ENCODE peak calls at places on chromosomes 5 and 9, in four cellular contexts. I, A, E and D are unnamed samples.

GRCh38 chr5:177209610-177210009 is 76.0 kb downstream of the NSD1 start:
- DNase-seq in I (no peak), A (no peak), E (no peak), D (no peak)

GRCh38 chr9:36332006-36332405 is 68.1 kb downstream of the RNF38 start:
- DNase-seq in I (no peak), A (peak; percentile 14), E (no peak), D (no peak)

GRCh38 chr5:87347272-87347671 is 65.5 kb downstream of the CCNH start:
- DNase-seq in I (no peak), A (peak; percentile 59), E (no peak), D (no peak)

GRCh38 chr9:137689745-137690529 is 71.1 kb downstream of the EHMT1 start:
- DNase-seq in I (no peak), A (no peak), E (no peak), D (no peak)

GRCh38 chr9:37036237-37037136 is 2.4 kb upstream of the PAX5 start:
- DNase-seq in I (peak; percentile 88), A (peak; percentile 18), E (peak; percentile 72), D (no peak)

GRCh38 chr9:134365791-134366222 is 39.6 kb downstream of the RXRA start:
- DNase-seq in I (no peak), A (peak; percentile 29), E (peak; percentile 85), D (no peak)

GRCh38 chr5:132466453-132467291 is 23.9 kb downstream of the IRF1 start:
- DNase-seq in I (peak; percentile 84), A (peak; percentile 41), E (no peak), D (peak; percentile 90)

GRCh38 chr9:81113408-81114124 is 575.8 kb downstream of the TLE1 start:
- DNase-seq in I (peak; percentile 1), A (peak; percentile 46), E (no peak), D (no peak)

GRCh38 chr5:91397791-91398190 is 14.7 kb upstream of the ARRDC3 start:
- DNase-seq in I (no peak), A (no peak), E (no peak), D (no peak)

GRCh38 chr5:134524826-134525686 is at the start of gene JADE2:
- DNase-seq in I (peak; percentile 87), A (peak; percentile 67), E (peak; percentile 86), D (no peak)

GRCh38 chr9:128142061-128142460 is 7.2 kb upstream of the LCN2 start:
- DNase-seq in I (no peak), A (no peak), E (no peak), D (no peak)

GRCh38 chr9:101176384-101176783 is 147.9 kb downstream of the PLPPR1 start:
- DNase-seq in I (peak; percentile 5), A (no peak), E (no peak), D (no peak)

GRCh38 chr9:137656416-137656815 is 37.6 kb downstream of the EHMT1 start:
- DNase-seq in I (no peak), A (no peak), E (no peak), D (no peak)

GRCh38 chr5:34534237-34535108 is 121.7 kb upstream of the RAI14 start:
- DNase-seq in I (no peak), A (peak; percentile 97), E (no peak), D (peak; percentile 72)

GRCh38 chr5:87359106-87359505 is 53.6 kb downstream of the CCNH start:
- DNase-seq in I (no peak), A (no peak), E (no peak), D (no peak)

GRCh38 chr5:59648949-59649921 is 244.3 kb downstream of the PDE4D start:
- DNase-seq in I (no peak), A (peak; percentile 89), E (no peak), D (no peak)

GRCh38 chr5:52690236-52690685 is 97.5 kb upstream of the ITGA1 start:
- DNase-seq in I (no peak), A (peak; percentile 42), E (no peak), D (no peak)

GRCh38 chr5:92889140-92889539 is 691.9 kb downstream of the NR2F1-AS1 start:
- DNase-seq in I (no peak), A (no peak), E (no peak), D (no peak)

GRCh38 chr9:87375397-87376073 is 122.1 kb upstream of the DAPK1 start:
- DNase-seq in I (no peak), A (peak; percentile 70), E (no peak), D (no peak)

GRCh38 chr9:117303643-117304230 is 111.1 kb downstream of the ASTN2 start:
- DNase-seq in I (no peak), A (no peak), E (peak; percentile 37), D (no peak)

GRCh38 chr9:117304613-117305012 is 110.2 kb downstream of the ASTN2 start:
- DNase-seq in I (no peak), A (no peak), E (peak; percentile 51), D (no peak)

GRCh38 chr9:117305454-117305853 is 109.4 kb downstream of the ASTN2 start:
- DNase-seq in I (no peak), A (no peak), E (no peak), D (no peak)

GRCh38 chr9:117296453-117296852 is 118.4 kb downstream of the ASTN2 start:
- DNase-seq in I (no peak), A (no peak), E (no peak), D (no peak)

GRCh38 chr9:117300686-117301085 is 114.2 kb downstream of the ASTN2 start:
- DNase-seq in I (no peak), A (no peak), E (no peak), D (no peak)
- H3K4me3 ChIP-seq in I (no peak overlapping the region), A (no peak overlapping the region), E (no peak overlapping the region), D (no peak overlapping the region)

GRCh38 chr9:38371495-38371894 is 21.0 kb upstream of the ALDH1B1 start:
- DNase-seq in I (peak; percentile 21), A (peak; percentile 55), E (no peak), D (peak; percentile 10)
- TF ChIP-seq CTCF in I (peak; percentile 47), A (no peak), E (peak; percentile 14), D (peak; percentile 62)

DNA sequence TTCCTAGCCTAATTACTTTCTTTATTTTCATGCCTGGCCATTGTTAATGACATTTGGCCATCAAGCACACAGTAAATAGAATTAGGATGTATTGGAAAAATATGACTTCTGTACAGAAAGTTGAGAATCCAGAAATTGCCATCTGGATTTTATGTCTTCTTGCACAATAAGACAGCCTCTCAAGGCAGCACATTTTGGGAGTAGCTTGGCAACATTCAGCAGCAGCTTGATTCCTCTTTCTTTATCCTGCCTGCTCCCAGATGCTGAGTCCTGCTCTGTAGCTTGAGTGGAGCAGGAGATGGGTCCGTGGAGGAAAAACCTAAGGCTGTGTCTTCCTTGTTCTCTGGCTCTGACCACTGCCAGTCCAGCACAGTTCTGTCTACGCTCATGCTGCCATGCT is 29.3 kb upstream of the ARHGAP26 start:
- DNase-seq in I (no peak), A (no peak), E (no peak), D (no peak)
- H3K4me3 ChIP-seq in I (no peak overlapping the region), A (no peak overlapping the region), E (no peak overlapping the region), D (no peak overlapping the region)

DNA sequence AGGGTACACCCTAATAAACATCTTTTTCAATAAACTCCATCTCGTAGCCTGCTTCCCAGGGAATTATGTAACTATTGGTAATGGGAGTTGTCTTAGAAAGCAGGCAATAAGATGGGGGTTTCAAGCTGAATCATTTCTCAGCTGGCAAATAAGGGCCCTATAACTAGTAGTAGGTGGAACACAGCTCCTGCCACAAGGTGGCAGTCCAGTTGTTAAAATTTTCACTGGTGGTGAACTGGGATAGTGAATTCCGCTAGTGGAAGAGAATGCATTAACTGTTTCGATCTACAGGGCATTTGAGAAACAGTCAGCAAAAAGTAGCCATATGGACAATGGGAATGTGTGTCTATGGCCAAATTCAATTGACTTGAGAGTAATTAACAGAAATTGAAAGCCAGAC is 27.7 kb downstream of the PCDHB15 start:
- DNase-seq in I (peak; percentile 23), A (no peak), E (no peak), D (no peak)
- TF ChIP-seq CTCF in I (peak; percentile 77), A (no peak), E (no peak), D (no peak)

DNA sequence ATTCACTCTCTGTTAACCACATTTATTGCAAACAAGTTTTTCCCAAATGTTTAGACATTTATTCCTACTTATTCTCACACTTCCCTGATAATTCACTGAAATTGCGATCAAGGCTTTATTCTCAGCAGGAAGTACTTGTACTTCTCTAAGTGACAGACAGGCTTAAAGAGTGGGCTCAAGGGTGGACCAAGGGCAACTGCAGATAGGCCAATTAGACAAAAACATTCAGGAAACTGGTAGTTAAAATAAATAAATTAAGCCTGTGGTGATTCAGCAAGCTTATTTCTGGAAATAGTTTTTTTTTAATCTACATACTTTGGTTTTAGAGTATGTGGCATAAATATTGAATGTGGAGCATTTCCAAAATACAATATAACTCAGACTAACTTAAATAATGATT is 136.1 kb downstream of the UGCG start:
- DNase-seq in I (no peak), A (peak; percentile 75), E (no peak), D (no peak)
- H3K4me3 ChIP-seq in I (no peak overlapping the region), A (no peak overlapping the region), E (no peak overlapping the region), D (no peak overlapping the region)

GRCh38 chr5:109823597-109823996 is 133.9 kb downstream of the MAN2A1 start:
- DNase-seq in I (no peak), A (peak; percentile 55), E (no peak), D (no peak)

GRCh38 chr5:109816732-109817131 is 127.0 kb downstream of the MAN2A1 start:
- DNase-seq in I (no peak), A (no peak), E (no peak), D (no peak)

GRCh38 chr5:109825450-109825849 is 135.7 kb downstream of the MAN2A1 start:
- DNase-seq in I (no peak), A (peak; percentile 53), E (no peak), D (no peak)

DNA sequence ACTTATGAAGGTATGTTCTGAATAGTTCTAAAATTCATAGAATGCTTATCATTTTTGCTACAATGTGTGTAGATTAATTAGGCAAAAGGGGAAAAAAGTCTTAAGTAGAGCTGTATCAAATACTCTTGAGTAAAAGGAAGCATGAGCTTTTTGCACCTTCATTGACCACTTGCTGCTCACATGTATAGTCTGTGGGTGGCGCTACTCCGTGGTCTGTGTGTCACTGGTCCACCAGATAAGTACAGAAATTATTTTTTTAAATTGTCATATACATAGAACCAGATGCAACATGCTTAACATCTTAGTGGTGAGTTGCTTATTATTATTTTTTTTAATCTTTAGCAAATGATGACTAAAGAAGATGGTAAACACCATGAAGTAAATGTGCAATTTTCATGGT is 130.2 kb downstream of the MAN2A1 start:
- DNase-seq in I (no peak), A (no peak), E (no peak), D (no peak)
- TF ChIP-seq CTCF in I (peak; percentile 49), A (no peak), E (peak; percentile 26), D (no peak)

GRCh38 chr5:170633235-170634041 is 129.6 kb downstream of the KCNIP1 start:
- DNase-seq in I (no peak), A (peak; percentile 84), E (peak; percentile 88), D (no peak)
- H3K4me3 ChIP-seq in I (peak overlapping the region; percentile 31), A (peak overlapping the region; percentile 58), E (peak overlapping the region; percentile 43), D (no peak overlapping the region)

GRCh38 chr5:36602711-36603321 is 3.6 kb upstream of the SLC1A3 start:
- DNase-seq in I (no peak), A (no peak), E (no peak), D (no peak)
- TF ChIP-seq CTCF in I (peak; percentile 16), A (peak; percentile 13), E (no peak), D (peak; percentile 34)

GRCh38 chr5:31935702-31936347 is 238.3 kb downstream of the GOLPH3 start:
- DNase-seq in I (no peak), A (no peak), E (no peak), D (no peak)
- H3K4me3 ChIP-seq in I (no peak overlapping the region), A (no peak overlapping the region), E (no peak overlapping the region), D (no peak overlapping the region)

DNA sequence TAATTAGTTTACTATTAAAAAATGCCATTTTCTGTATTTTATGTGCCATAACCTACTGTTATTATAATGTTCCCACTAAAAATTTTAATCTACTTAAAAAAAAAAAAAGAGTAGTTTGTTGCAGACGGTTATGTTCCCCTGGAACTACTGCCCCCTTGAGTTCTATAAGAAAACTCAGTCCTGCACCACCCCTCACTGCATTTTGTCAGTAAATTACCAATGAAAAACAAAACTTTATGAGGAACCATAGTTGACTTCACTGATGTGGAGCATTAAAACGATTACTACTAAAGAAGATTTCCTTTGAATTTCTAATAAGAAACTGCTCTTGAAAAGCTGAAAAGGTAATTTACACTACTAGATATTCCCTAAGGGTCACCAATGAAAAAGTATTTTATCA is 288.7 kb downstream of the FBXL17 start:
- DNase-seq in I (peak; percentile 4), A (peak; percentile 32), E (peak; percentile 41), D (no peak)
- TF ChIP-seq CTCF in I (peak; percentile 72), A (peak; percentile 65), E (peak; percentile 65), D (peak; percentile 36)